ENCODE peak calls at places on chromosomes 5 and 9, in four cellular contexts. R, L, F and I are unnamed samples.

GRCh38 chr9:114503522-114504340 is 1.5 kb downstream of the WHRN start:
- DNase-seq in R (no peak), L (no peak), F (no peak), I (no peak)

GRCh38 chr5:39941436-39941835 is 516.7 kb upstream of the DAB2 start:
- DNase-seq in R (no peak), L (no peak), F (no peak), I (no peak)

GRCh38 chr5:168152660-168153059 is 138.8 kb upstream of the WWC1 start:
- DNase-seq in R (no peak), L (no peak), F (no peak), I (no peak)

GRCh38 chr9:93304574-93305496 is 120.9 kb downstream of the WNK2 start:
- DNase-seq in R (no peak), L (peak), F (peak), I (peak)

GRCh38 chr5:124373843-124374242 is 372.6 kb downstream of the ZNF608 start:
- DNase-seq in R (no peak), L (no peak), F (no peak), I (no peak)

GRCh38 chr5:112933651-112934365 is 11.8 kb upstream of the REEP5 start:
- DNase-seq in R (no peak), L (peak), F (no peak), I (peak)

GRCh38 chr5:115586525-115587146 is 15.6 kb downstream of the TICAM2 start:
- DNase-seq in R (no peak), L (peak), F (no peak), I (peak)

GRCh38 chr5:167759411-167759821 is 532.0 kb upstream of the WWC1 start:
- DNase-seq in R (peak), L (no peak), F (no peak), I (peak)

GRCh38 chr9:30967484-30967883 is 1417.0 kb upstream of the ACO1 start:
- DNase-seq in R (peak), L (no peak), F (no peak), I (peak)

GRCh38 chr9:86141843-86142242 is 42.5 kb upstream of the GOLM1 start:
- DNase-seq in R (no peak), L (no peak), F (no peak), I (no peak)

GRCh38 chr9:110187126-110187525 is 20.8 kb downstream of the C9orf152 start:
- DNase-seq in R (no peak), L (no peak), F (no peak), I (no peak)

GRCh38 chr5:137734962-137735530 is 843 bp downstream of the KLHL3 start:
- DNase-seq in R (no peak), L (peak), F (peak), I (peak)

GRCh38 chr9:129102791-129103594 is 7.6 kb downstream of the CRAT start:
- DNase-seq in R (no peak), L (peak), F (peak), I (peak)

GRCh38 chr9:86788456-86788855 is 158.8 kb downstream of the GAS1 start:
- DNase-seq in R (no peak), L (peak), F (no peak), I (peak)

GRCh38 chr5:150615141-150615699 is 25.2 kb upstream of the SYNPO start:
- DNase-seq in R (no peak), L (peak), F (peak), I (peak)

GRCh38 chr5:5497132-5497748 is 74.8 kb downstream of the ICE1 start:
- DNase-seq in R (no peak), L (peak), F (peak), I (peak)

GRCh38 chr9:76419782-76420380 is 25.7 kb upstream of the RFK start:
- DNase-seq in R (no peak), L (no peak), F (no peak), I (no peak)

GRCh38 chr9:37036237-37037136 is 2.4 kb upstream of the PAX5 start:
- DNase-seq in R (no peak), L (peak), F (peak), I (peak)

GRCh38 chr9:61671276-61671973 is 481.6 kb downstream of the SPATA31A7 start:
- DNase-seq in R (no peak), L (no peak), F (peak), I (no peak)

GRCh38 chr5:150647275-150648251 is 7.1 kb downstream of the SYNPO start:
- DNase-seq in R (no peak), L (no peak), F (no peak), I (no peak)

GRCh38 chr5:139492700-139493192 is 10.2 kb upstream of the STING1 start:
- DNase-seq in R (no peak), L (no peak), F (no peak), I (no peak)

GRCh38 chr9:37386988-37387387 is 35.5 kb upstream of the GRHPR start:
- DNase-seq in R (no peak), L (no peak), F (no peak), I (no peak)

GRCh38 chr9:136512651-136513066 is 29.8 kb upstream of the SEC16A start:
- DNase-seq in R (no peak), L (no peak), F (no peak), I (no peak)

GRCh38 chr5:177358333-177358939 is 712 bp downstream of the RGS14 start:
- DNase-seq in R (no peak), L (no peak), F (no peak), I (no peak)

GRCh38 chr9:124839612-124840299 is 13.5 kb upstream of the WDR38 start:
- DNase-seq in R (no peak), L (peak), F (no peak), I (no peak)

GRCh38 chr5:135242021-135242480 is 157.0 kb downstream of the MACROH2A1 start:
- DNase-seq in R (no peak), L (peak), F (no peak), I (peak)

GRCh38 chr5:1175801-1176472 is 25.5 kb upstream of the SLC6A19 start:
- DNase-seq in R (no peak), L (no peak), F (no peak), I (no peak)

GRCh38 chr9:96858018-96858573 is 3.8 kb upstream of the ZNF782 start:
- DNase-seq in R (peak), L (no peak), F (no peak), I (peak)

GRCh38 chr5:41722359-41722950 is 147.8 kb downstream of the OXCT1 start:
- DNase-seq in R (no peak), L (no peak), F (no peak), I (peak)

GRCh38 chr9:34984049-34984448 is 5.5 kb upstream of the DNAJB5 start:
- DNase-seq in R (no peak), L (peak), F (no peak), I (peak)

GRCh38 chr9:18708429-18708828 is 234.5 kb downstream of the ADAMTSL1 start:
- DNase-seq in R (no peak), L (no peak), F (no peak), I (no peak)

GRCh38 chr5:60649288-60649917 is 50.6 kb downstream of the DEPDC1B start:
- DNase-seq in R (peak), L (peak), F (no peak), I (peak)

GRCh38 chr5:110045153-110045552 is 355.4 kb downstream of the MAN2A1 start:
- DNase-seq in R (no peak), L (peak), F (no peak), I (peak)
- TF ChIP-seq CTCF in R (peak), L (peak), F (no peak), I (no peak)

GRCh38 chr5:89071941-89072331 is 189.0 kb upstream of the MEF2C start:
- DNase-seq in R (no peak), L (no peak), F (no peak), I (no peak)

GRCh38 chr5:89067362-89067761 is 184.4 kb upstream of the MEF2C start:
- DNase-seq in R (no peak), L (no peak), F (no peak), I (no peak)

GRCh38 chr5:89069591-89069990 is 186.6 kb upstream of the MEF2C start:
- DNase-seq in R (no peak), L (no peak), F (no peak), I (no peak)

GRCh38 chr5:89073045-89073444 is 190.1 kb upstream of the MEF2C start:
- DNase-seq in R (no peak), L (no peak), F (no peak), I (no peak)

DNA sequence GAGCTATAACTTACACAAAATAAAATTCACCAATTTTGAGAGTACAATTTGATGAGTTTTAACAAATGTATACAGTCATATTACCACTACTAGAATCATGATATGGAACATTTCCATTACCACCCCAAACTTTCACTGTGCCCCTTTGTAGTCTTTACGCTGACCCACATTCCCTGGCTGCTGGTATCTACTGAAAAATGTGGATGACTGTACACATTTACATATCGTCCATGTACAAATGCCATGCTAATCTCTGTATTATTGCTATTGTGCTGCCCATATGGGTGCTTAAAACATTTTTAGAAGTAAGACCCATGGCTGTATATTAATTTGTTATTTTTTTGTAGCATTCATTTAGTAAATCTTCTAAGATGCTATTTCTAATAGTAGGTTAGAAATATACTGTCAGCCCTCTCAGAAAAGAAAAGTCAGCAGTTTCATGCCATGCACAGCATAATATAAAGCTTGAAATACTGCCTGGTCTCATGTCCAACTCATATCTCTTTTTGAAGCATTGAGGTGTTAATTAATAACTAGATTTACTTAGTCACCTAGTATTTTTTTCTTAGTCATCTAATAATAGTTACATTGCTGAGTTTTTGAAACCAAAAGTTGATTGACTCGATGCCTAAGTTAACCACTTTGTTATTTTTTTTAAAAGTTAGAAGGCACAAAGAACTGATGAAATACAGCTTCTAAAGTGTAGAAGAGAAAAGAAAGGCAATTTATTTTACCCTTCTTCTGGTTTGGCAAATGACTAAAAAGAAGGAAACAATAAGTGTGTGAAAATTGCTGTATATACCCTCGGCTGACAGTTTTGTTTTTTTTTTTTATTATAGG is 188.3 kb upstream of the MEF2C start:
- DNase-seq in R (no peak), L (no peak), F (no peak), I (no peak)
- H3K4me3 ChIP-seq in R (no peak), L (no peak), F (no peak), I (no peak)

GRCh38 chr9:134396258-134396742 is 70.0 kb downstream of the RXRA start:
- DNase-seq in R (no peak), L (no peak), F (peak), I (no peak)

GRCh38 chr9:134398756-134399155 is 72.5 kb downstream of the RXRA start:
- DNase-seq in R (no peak), L (no peak), F (no peak), I (no peak)

GRCh38 chr9:134395002-134395517 is 68.8 kb downstream of the RXRA start:
- DNase-seq in R (no peak), L (no peak), F (no peak), I (no peak)

GRCh38 chr9:134395727-134396257 is 69.5 kb downstream of the RXRA start:
- DNase-seq in R (no peak), L (no peak), F (no peak), I (no peak)

GRCh38 chr9:134396825-134397224 is 70.6 kb downstream of the RXRA start:
- DNase-seq in R (no peak), L (no peak), F (no peak), I (no peak)
- TF ChIP-seq CTCF in R (no peak), L (no peak), F (no peak), I (no peak)

GRCh38 chr5:32446660-32447059 is 2.1 kb upstream of the ZFR start:
- DNase-seq in R (no peak), L (no peak), F (peak), I (no peak)

GRCh38 chr5:32444946-32445758 is 612 bp upstream of the ZFR start:
- DNase-seq in R (no peak), L (no peak), F (no peak), I (no peak)

GRCh38 chr5:32443541-32444190 is 874 bp downstream of the ZFR start:
- DNase-seq in R (no peak), L (peak), F (peak), I (peak)

GRCh38 chr5:32444191-32444945 is at the start of gene ZFR:
- DNase-seq in R (peak), L (peak), F (peak), I (peak)

DNA sequence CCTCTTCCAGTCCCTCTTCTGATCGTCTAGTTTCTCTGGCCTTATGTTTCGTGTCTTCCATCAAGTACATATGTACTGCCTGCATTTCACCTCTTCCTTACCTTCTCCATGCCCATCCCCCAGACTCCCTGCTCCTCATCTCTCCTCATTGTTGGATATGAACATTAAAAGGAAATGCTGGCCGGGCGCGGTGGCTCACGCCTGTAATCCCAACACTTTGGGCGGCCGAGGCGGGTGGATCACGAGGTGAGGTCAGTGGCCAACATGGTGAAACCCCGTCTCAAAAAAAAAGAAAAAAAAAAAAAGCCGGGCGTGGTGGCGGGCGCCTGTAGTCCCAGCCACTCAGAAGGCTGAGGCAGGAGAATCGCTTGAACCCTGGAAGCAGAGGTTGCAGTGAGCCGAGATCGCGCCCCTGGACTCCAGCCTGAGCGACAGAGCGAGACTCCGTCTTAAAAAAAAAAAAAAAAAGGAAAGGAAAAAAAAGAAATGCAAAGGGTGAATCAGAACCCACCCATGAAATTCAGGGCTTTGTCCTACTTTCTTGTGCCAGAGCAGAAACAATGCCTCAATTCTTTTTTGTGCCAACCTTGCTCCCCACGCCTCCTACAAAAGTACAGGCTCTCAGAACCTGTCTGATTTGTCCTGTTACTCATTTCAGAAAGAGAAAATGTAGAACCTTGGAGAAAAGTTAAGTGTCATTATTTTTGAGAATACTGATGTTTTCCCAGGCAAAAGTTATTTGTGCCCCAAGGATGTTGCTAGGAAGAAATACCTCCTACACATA is 1.5 kb upstream of the ZFR start:
- DNase-seq in R (no peak), L (no peak), F (peak), I (no peak)
- H3K4me3 ChIP-seq in R (no peak), L (no peak), F (no peak), I (no peak)

GRCh38 chr5:110769282-110769681 is 30.5 kb downstream of the SLC25A46 start:
- DNase-seq in R (no peak), L (peak), F (no peak), I (no peak)
- TF ChIP-seq CTCF in R (no peak), L (no peak), F (no peak), I (no peak)

DNA sequence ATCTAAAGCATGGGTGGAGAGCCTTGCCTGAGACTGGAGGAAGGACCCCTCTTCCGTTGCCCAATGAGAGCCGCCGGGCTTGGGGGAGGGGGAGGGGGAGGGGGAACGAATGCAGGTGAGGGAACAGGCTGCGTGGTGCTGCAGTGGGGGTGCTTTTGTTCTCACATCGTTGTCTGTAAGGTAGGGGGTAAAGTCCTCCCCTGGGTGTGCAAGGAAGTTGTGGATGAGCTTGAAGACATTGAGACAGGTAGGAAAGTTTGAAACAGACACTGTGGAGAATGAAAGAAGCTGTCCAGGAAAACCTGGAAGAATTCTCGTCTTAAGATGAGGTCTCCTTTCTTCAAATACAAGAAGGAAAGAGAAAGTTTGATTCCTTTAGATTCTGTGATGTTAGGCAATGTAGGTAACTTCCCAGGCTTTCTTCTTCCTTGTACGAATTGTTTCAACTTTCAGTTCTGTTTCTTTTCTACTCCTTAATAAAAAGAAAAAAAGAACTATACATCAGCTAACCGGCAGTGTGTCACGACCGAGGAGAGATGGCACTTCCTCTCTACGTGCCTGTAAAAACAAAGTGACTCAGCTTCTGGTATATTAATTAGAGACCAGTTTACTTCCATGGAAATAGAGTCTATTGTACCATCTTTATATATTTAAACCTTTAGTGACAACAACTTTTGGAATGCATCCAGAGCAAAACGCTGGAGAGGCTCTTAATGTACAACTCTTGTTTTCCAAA is 94.3 kb upstream of the LIFR start:
- DNase-seq in R (no peak), L (peak), F (no peak), I (peak)
- H3K4me3 ChIP-seq in R (no peak), L (no peak), F (no peak), I (peak)